ENCODE peak calls at places on chromosomes 12 and 14, in six cellular contexts. L is endothelial cell of umbilical vein, O is K562, X is NB4, M is HepG2, G is GM12878. I is an unnamed sample.

GRCh38 chr14:25090716-25091454 is 40.9 kb upstream of the STXBP6 start:
- DNase-seq in L (no peak), O (no peak), X (no peak), M (no peak), G (no peak), I (peak)

GRCh38 chr14:55689971-55690871 is 110.2 kb downstream of the KTN1 start:
- DNase-seq in L (peak), O (no peak), X (no peak), M (no peak), G (no peak), I (no peak)

GRCh38 chr12:114783176-114783575 is 99.2 kb upstream of the TBX3 start:
- DNase-seq in L (no peak), O (no peak), X (no peak), M (no peak), G (no peak), I (no peak)

GRCh38 chr14:60648934-60649814 is at the start of gene SIX1:
- DNase-seq in L (peak), O (peak), X (peak), M (peak), G (no peak), I (peak)

GRCh38 chr12:55720071-55720564 is at the start of gene RDH5:
- DNase-seq in L (no peak), O (no peak), X (no peak), M (peak), G (no peak), I (peak)

GRCh38 chr14:68146812-68147211 is 327.2 kb downstream of the RAD51B start:
- DNase-seq in L (no peak), O (no peak), X (no peak), M (no peak), G (no peak), I (peak)

GRCh38 chr12:93130371-93131049 is 201.4 kb upstream of the EEA1 start:
- DNase-seq in L (peak), O (no peak), X (peak), M (no peak), G (no peak), I (no peak)

GRCh38 chr12:43325786-43326185 is 226.2 kb downstream of the ADAMTS20 start:
- DNase-seq in L (no peak), O (no peak), X (peak), M (no peak), G (no peak), I (no peak)

GRCh38 chr12:79329933-79330332 is 360.8 kb downstream of the PAWR start:
- DNase-seq in L (peak), O (no peak), X (no peak), M (no peak), G (no peak), I (no peak)

GRCh38 chr14:58077621-58078020 is 74.4 kb downstream of the ARMH4 start:
- DNase-seq in L (no peak), O (no peak), X (no peak), M (no peak), G (no peak), I (no peak)

GRCh38 chr12:100986595-100987547 is 192.3 kb downstream of the ANO4 start:
- DNase-seq in L (peak), O (no peak), X (no peak), M (no peak), G (no peak), I (no peak)

GRCh38 chr12:1013618-1014489 is 22.8 kb downstream of the ERC1 start:
- DNase-seq in L (peak), O (no peak), X (no peak), M (no peak), G (no peak), I (peak)

DNA sequence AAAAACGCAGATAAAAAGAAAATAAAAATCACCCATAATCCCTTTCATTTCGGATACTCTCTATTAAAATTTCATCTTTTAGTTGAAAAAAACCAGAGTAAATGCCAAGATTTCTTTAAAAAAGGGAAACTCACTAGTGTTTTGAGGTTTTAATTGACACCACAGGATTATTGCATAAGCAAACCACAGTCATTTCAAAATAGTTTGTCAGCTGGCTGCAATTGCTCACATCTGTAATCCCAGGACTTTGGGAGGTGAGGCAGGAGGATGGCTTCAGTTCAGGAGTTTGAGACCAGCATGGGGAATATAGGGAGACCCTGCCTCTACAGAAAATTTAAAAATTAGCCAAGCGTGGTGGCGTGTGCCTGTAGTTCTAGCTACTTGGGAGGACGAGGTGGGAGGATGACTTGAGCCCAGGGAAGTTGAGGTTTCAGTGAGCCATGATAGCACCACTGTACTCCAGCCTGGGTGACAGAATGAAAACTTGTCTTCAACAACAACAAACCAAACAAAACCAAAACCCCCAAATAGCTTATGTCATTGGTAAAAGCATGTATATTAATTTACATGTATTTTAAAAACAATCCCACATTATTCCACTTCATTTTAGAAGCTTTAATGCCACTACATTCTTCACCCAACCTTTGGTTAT is 48.8 kb downstream of the SYNE2 start:
- DNase-seq in L (no peak), O (no peak), X (peak), M (no peak), G (no peak), I (no peak)
- TF ChIP-seq MYC in L (no peak), O (no peak), X (no peak), M (no peak), G (no peak), I (no peak)

GRCh38 chr12:104578453-104578852 is 121.7 kb downstream of the CHST11 start:
- DNase-seq in L (no peak), O (peak), X (peak), M (no peak), G (no peak), I (peak)
- TF ChIP-seq MYC in L (no peak), O (no peak), X (no peak), M (no peak), G (no peak), I (no peak)

DNA sequence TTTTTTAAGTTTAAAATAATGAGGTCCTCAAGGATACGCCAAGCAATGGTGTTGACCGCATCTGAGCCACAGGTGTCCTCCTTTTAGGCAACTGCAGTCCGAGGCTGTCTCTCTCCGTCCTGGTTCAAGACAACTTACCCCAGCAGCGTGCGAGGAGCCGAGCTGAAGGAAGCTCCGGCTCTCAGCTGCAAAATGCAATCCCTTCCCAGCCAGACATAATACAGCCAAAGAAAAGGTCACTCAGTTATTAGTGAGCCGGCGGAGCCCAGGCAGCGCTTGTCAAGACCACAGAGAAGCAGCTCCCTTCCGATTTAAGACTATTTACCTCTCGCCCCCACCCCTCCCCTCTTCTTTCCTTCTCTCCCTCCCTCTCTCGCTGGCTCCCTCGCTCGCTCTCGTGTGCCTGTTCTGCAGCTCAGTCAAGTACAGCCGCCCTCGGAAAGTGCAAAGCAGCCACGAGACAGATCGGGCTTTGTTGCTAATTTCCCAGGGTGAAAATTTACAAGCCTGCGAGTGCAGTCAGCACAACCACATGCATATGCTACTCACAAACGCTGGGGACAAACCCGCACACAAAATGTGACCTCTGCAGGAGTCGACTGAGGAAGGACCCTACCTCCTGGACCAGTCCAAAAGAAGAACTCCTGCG is 363 bp upstream of the LMO3 start:
- DNase-seq in L (peak), O (no peak), X (peak), M (no peak), G (no peak), I (no peak)
- TF ChIP-seq MYC in L (no peak), O (no peak), X (no peak), M (no peak), G (no peak), I (no peak)

GRCh38 chr14:106844608-106845285 is 1318.4 kb downstream of the TMEM121 start:
- DNase-seq in L (no peak), O (no peak), X (peak), M (peak), G (no peak), I (peak)

GRCh38 chr14:106843376-106843775 is 1317.0 kb downstream of the TMEM121 start:
- DNase-seq in L (no peak), O (no peak), X (peak), M (no peak), G (no peak), I (no peak)

GRCh38 chr14:106842687-106843086 is 1316.3 kb downstream of the TMEM121 start:
- DNase-seq in L (no peak), O (peak), X (no peak), M (peak), G (no peak), I (peak)

GRCh38 chr14:106845286-106846087 is 1319.1 kb downstream of the TMEM121 start:
- DNase-seq in L (no peak), O (no peak), X (peak), M (peak), G (peak), I (peak)

DNA sequence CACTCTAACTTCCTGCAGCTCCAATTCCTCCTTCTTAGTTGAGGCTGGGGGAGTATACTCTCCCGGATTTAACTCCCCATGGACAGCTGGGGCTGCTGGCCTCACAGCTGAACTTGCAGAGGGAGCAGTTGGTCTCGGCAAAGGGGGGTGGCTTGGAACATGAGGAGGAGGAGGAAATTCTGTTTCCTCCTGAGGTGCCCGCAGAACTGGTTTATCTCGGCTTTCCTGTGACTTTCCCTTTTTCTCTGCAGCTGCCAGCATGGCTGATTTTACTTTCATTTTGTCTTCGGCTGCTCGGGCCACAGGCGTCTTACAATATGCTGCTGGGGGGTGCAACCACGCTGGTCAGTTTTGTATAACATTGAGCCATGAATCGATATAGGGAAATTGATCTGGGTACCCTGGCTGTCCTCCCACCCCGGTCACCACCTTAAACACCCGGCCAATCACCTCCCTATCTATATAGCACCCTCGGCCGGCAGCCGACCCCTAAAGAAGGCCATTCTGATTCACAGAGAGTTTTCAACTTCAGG is 1317.6 kb downstream of the TMEM121 start:
- DNase-seq in L (no peak), O (no peak), X (peak), M (no peak), G (no peak), I (peak)
- TF ChIP-seq MYC in L (no peak), O (no peak), X (peak), M (no peak), G (no peak), I (no peak)

GRCh38 chr12:23473071-23473470 is 476.4 kb downstream of the SOX5 start:
- DNase-seq in L (no peak), O (no peak), X (no peak), M (no peak), G (no peak), I (no peak)
- TF ChIP-seq MYC in L (no peak), O (no peak), X (no peak), M (no peak), G (no peak), I (no peak)

GRCh38 chr12:110135806-110136205 is 11.6 kb downstream of the IFT81 start:
- DNase-seq in L (no peak), O (no peak), X (no peak), M (no peak), G (no peak), I (no peak)
- TF ChIP-seq MYC in L (no peak), O (no peak), X (no peak), M (no peak), G (no peak), I (no peak)

DNA sequence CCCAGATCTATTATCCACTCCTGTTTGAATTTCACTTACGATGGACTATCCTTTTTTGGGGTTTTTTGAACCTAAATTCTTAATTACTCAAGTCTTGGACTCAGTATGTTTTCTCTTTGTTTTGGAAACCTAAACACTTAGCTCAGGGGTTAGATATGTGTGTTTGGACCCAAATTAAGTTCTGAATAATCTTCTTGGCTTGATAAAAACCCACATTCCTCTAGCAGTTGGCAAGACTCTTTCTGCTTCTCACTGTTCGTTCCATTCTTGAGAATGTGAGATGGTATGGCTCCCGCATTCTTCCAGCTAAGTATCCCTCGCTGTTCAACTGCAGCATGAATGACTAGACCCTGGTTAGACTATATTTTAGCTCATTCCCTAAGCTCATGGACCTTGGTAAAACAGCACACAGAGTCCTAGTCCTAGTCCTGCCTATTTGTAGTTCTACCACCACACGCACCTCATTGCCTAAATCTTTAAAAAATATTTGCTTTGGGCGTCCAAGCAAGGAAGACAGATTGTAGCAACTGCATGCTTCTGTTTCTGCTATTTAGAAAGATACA is 860.0 kb downstream of the RPS29 start:
- DNase-seq in L (no peak), O (no peak), X (no peak), M (no peak), G (no peak), I (no peak)
- TF ChIP-seq MYC in L (no peak), O (no peak), X (no peak), M (no peak), G (no peak), I (no peak)

DNA sequence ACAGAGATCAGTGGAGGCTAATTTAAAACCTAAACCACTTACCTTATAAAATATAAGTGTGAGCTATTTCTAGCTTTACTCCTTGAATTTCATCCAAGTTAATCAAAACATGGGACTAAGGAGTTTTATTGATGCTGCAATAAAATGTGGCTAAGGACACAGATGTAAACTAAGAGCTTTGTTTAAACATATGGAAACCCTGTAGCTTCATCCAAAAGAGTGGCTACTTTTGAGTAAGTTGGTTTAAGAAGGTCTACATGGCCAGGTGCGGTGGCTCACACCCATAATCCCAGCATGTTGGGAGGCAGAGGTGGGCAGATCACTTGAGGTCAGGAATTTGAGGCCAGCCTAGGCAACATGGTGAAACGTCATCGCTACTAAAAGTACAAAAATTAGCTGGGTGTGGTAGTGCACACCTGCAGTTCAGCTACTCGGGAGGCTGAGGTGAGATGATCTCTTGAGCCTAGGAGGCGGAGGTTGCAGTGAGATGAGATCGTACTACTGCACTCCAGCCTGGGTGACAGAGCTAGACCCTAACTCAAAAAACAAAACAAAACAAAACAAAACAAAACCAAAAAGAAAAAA is 40.4 kb downstream of the TCHP start:
- DNase-seq in L (no peak), O (no peak), X (no peak), M (no peak), G (no peak), I (no peak)
- TF ChIP-seq MYC in L (no peak), O (no peak), X (no peak), M (no peak), G (no peak), I (no peak)

DNA sequence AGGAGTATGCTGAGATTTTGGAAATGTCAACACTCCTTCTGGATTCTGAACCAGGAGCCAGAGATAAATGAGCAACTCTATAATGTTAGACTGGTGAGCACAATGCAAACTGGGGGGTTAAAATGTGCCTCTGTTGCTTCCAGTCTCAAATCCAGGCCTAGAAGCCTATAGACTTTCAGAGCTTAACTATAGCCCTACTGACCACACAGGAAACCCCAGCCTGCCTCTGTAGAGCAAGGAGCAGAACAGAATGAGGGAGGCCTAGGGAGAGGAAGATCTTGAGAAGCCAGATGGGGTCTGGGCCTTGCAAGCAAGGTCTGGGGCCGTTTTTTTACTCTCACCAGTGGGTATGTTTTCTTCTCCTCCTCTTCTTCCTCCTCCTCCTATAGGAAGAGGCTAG is 225.4 kb upstream of the KITLG start:
- DNase-seq in L (no peak), O (no peak), X (peak), M (no peak), G (no peak), I (no peak)
- TF ChIP-seq MYC in L (no peak), O (no peak), X (no peak), M (no peak), G (no peak), I (no peak)

DNA sequence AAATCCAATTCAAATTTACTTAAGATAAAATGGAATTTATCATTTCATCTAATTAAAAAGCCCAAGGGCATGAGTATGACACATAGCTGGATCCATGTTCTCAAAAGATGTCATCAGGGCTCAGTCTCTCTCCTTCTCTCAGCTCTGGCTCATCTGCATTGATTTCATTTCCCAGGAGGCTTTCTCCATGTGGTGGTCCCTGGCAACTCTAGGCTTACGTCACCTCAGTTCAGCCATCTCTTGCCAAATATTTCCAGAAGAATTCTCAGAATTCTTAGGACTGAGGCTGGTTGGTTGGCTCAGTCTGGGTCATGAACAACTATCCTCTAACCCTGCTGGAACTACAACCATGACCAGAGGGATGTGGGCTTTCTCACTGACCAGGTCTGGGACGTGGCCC is 65.3 kb downstream of the FOS start:
- DNase-seq in L (no peak), O (no peak), X (no peak), M (no peak), G (no peak), I (no peak)
- TF ChIP-seq MYC in L (no peak), O (no peak), X (no peak), M (no peak), G (no peak), I (no peak)

I was measured in A549.